ENCODE peak calls at places on chromosomes 6 and 20, in eight cellular contexts. R is HepG2, T is transverse colon, G is A549, P is stomach, Z is K562, N is SK-N-SH, Q is upper lobe of left lung. E is an unnamed sample.
A peak's percentile ranks its signal among the peaks of the same experiment; 100 is the strongest.

GRCh38 chr6:81792826-81793225 is 40.3 kb upstream of the TENT5A start:
- DNase-seq in N (no peak), R (no peak), G (no peak), P (no peak), T (no peak), Q (no peak), Z (no peak), E (no peak)

GRCh38 chr6:44580901-44581300 is 193.4 kb downstream of the CDC5L start:
- DNase-seq in T (no peak), G (no peak), N (no peak), R (no peak), P (no peak), Q (no peak), Z (no peak), E (no peak)

GRCh38 chr6:64874776-64875175 is 832.2 kb downstream of the EYS start:
- DNase-seq in P (no peak), Q (no peak), T (no peak), G (no peak), N (no peak), Z (no peak), R (no peak), E (no peak)

GRCh38 chr20:10922521-10922920 is 248.7 kb upstream of the JAG1 start:
- DNase-seq in P (no peak), R (no peak), Q (no peak), N (no peak), Z (no peak), T (no peak), G (no peak), E (no peak)

GRCh38 chr6:37988131-37988530 is 168.6 kb downstream of the ZFAND3 start:
- DNase-seq in P (no peak), Z (no peak), R (peak; percentile 81), N (no peak), G (no peak), Q (no peak), T (no peak), E (no peak)

GRCh38 chr6:53300656-53301551 is 47.8 kb downstream of the ELOVL5 start:
- DNase-seq in Q (no peak), P (no peak), T (no peak), Z (no peak), R (peak; percentile 15), G (no peak), N (no peak), E (no peak)

GRCh38 chr6:139531148-139531547 is 156.7 kb upstream of the CITED2 start:
- DNase-seq in Z (peak; percentile 47), Q (no peak), G (no peak), T (peak; percentile 14), P (no peak), N (no peak), R (no peak), E (no peak)

GRCh38 chr20:63322146-63322922 is 29.3 kb downstream of the COL20A1 start:
- DNase-seq in Q (peak; percentile 77), N (no peak), T (no peak), P (no peak), R (no peak), G (no peak), Z (no peak), E (no peak)

GRCh38 chr20:40506567-40506966 is 182.5 kb downstream of the MAFB start:
- DNase-seq in T (peak; percentile 69), Z (peak; percentile 8), G (peak; percentile 9), R (peak; percentile 37), N (no peak), Q (peak; percentile 86), P (peak; percentile 66), E (peak; percentile 74)

GRCh38 chr6:53526000-53526399 is 18.9 kb downstream of the GCLC start:
- DNase-seq in N (no peak), G (no peak), Z (no peak), P (no peak), T (no peak), Q (no peak), R (no peak), E (no peak)

GRCh38 chr20:63064310-63064709 is 57.5 kb upstream of the BHLHE23 start:
- DNase-seq in G (no peak), T (no peak), N (no peak), R (no peak), Q (no peak), P (no peak), Z (no peak), E (no peak)

GRCh38 chr20:37870294-37870693 is 32.6 kb upstream of the VSTM2L start:
- DNase-seq in Q (no peak), R (no peak), Z (no peak), P (no peak), G (no peak), N (no peak), T (no peak), E (no peak)

GRCh38 chr6:131400054-131400781 is 172.8 kb upstream of the ARG1 start:
- DNase-seq in G (peak; percentile 13), R (peak; percentile 21), Z (no peak), N (no peak), T (no peak), P (no peak), Q (no peak), E (no peak)

GRCh38 chr20:44357555-44358130 is 2.1 kb downstream of the HNF4A start:
- DNase-seq in Z (no peak), Q (no peak), R (no peak), G (no peak), N (no peak), T (no peak), P (no peak), E (peak; percentile 48)

GRCh38 chr6:133952815-133953633 is at the start of gene TBPL1:
- DNase-seq in N (peak; percentile 95), Z (peak; percentile 94), Q (peak; percentile 94), G (peak; percentile 73), R (peak; percentile 91), T (peak; percentile 95), P (peak; percentile 91), E (peak; percentile 95)

GRCh38 chr6:133955136-133955576 is 2.1 kb downstream of the TBPL1 start:
- DNase-seq in G (no peak), T (no peak), Q (no peak), R (no peak), N (peak; percentile 28), Z (no peak), P (no peak), E (no peak)

GRCh38 chr6:133951227-133951626 is 1.8 kb upstream of the TBPL1 start:
- DNase-seq in Q (no peak), Z (no peak), P (no peak), G (no peak), T (no peak), N (no peak), R (no peak), E (no peak)

GRCh38 chr6:133953634-133954415 is 801 bp downstream of the TBPL1 start:
- DNase-seq in R (no peak), T (no peak), Z (no peak), N (peak; percentile 22), P (no peak), G (no peak), Q (no peak), E (no peak)

DNA sequence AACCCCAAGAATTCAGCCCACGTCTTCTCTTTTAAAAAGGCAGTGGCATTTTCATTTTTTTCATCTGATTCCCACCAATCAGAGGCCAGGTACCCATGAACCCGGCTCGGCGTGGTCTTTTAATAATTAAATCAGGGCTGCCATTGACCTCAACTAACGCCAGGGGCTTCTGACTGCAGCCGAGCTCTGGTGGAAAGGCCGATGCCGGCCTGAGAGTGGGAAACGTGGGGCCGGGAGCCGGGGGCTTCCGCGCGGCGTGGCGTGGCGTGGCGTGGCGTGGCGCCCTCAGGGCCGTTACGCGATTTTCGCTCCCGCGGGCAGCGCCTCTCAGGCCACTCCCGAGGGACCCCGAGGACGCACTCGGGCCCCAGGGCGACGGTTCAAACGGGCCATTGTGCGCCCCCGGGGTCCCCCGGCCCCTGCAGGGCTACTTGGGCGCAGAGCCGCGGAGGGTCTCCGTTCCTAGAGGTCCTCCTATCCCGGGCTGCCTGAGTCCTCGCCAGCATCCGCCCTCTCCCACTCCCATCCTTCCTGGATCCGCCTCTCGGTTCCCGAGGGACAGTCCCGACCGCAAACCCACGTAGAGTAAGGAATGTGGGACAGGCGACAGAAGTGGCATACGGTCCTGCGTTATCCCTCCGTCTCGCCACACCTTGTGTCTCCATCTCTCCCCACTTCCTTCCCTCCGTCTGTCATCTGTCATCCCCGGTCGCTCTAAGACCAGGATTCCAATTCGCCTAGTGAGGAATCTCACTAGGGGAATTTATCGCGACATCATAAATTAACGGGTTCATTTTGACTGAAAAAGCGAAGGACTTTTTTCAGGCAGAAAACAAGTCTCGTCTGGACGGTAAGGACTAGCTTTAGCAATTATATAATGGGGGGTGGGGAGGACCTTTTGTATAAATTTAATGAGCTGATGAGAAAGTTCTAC is 876 bp upstream of the TBPL1 start:
- DNase-seq in G (peak; percentile 71), Q (peak; percentile 90), P (peak; percentile 53), Z (peak; percentile 62), R (peak; percentile 77), N (peak; percentile 78), T (peak; percentile 55), E (peak; percentile 63)
- TF ChIP-seq CTCF in G (no peak), Q (peak; percentile 22), P (peak; percentile 21), Z (peak; percentile 43), R (peak; percentile 25), N (peak; percentile 48), T (peak; percentile 38), E (peak; percentile 44)

GRCh38 chr6:29751480-29751879 is 28.2 kb downstream of the HLA-F start:
- DNase-seq in P (no peak), N (no peak), Q (no peak), R (no peak), G (no peak), T (no peak), Z (no peak), E (no peak)

GRCh38 chr6:29752451-29753308 is 29.4 kb downstream of the HLA-F start:
- DNase-seq in G (peak; percentile 84), Q (peak; percentile 98), T (peak; percentile 91), R (peak; percentile 80), P (peak; percentile 92), Z (peak; percentile 89), N (peak; percentile 77), E (peak; percentile 86)

GRCh38 chr6:29749668-29750067 is 26.4 kb downstream of the HLA-F start:
- DNase-seq in Q (no peak), Z (no peak), G (no peak), T (no peak), R (no peak), P (no peak), N (no peak), E (no peak)

GRCh38 chr6:29748391-29749352 is 25.4 kb downstream of the HLA-F start:
- DNase-seq in Q (peak; percentile 94), P (peak; percentile 93), Z (peak; percentile 99), R (peak; percentile 82), G (peak; percentile 94), T (peak; percentile 93), N (peak; percentile 91), E (peak; percentile 95)

GRCh38 chr6:29750709-29751108 is 27.5 kb downstream of the HLA-F start:
- DNase-seq in T (no peak), P (no peak), G (no peak), Q (no peak), R (no peak), Z (no peak), N (no peak), E (no peak)
- TF ChIP-seq EP300 in T (no peak), P (no peak), G (no peak), Q (no peak), R (no peak), Z (no peak), N (no peak), E (no peak)

GRCh38 chr6:112087916-112088315 is 525 bp downstream of the FAM229B start:
- DNase-seq in N (no peak), P (no peak), G (no peak), R (no peak), T (no peak), Q (no peak), Z (no peak), E (no peak)
- H3K4me3 ChIP-seq in N (peak overlapping the region; percentile 93), P (peak overlapping the region; percentile 76), G (peak overlapping the region; percentile 80), R (peak overlapping the region; percentile 89), T (peak overlapping the region; percentile 29), Q (peak overlapping the region; percentile 67), Z (peak overlapping the region; percentile 62), E (peak overlapping the region; percentile 75)

GRCh38 chr20:1286267-1287036 is 20.4 kb downstream of the SNPH start:
- DNase-seq in T (no peak), N (no peak), R (no peak), G (no peak), P (no peak), Z (no peak), Q (no peak), E (no peak)
- TF ChIP-seq CTCF in T (no peak), N (no peak), R (no peak), G (no peak), P (no peak), Z (no peak), Q (no peak), E (no peak)